ENCODE peak calls at places on chromosomes 7 and 10, in seven cellular contexts. R is GM23248, D is Karpas-422, Q is HCT116, Y is right lobe of liver, F is aorta, U is SK-N-SH. C is an unnamed sample.

GRCh38 chr10:35340975-35341374 is 4.7 kb downstream of the CCNY start:
- DNase-seq in Q (no peak), F (no peak), R (peak; percentile 33), Y (no peak), U (no peak), D (no peak), C (peak; percentile 37)

GRCh38 chr10:68082815-68083395 is 7.8 kb upstream of the HERC4 start:
- DNase-seq in D (no peak), U (peak; percentile 32), R (peak; percentile 72), F (no peak), Y (no peak), Q (no peak), C (peak; percentile 72)

GRCh38 chr10:59708816-59709471 is 706 bp downstream of the SLC16A9 start:
- DNase-seq in Y (peak; percentile 58), F (peak; percentile 42), U (peak; percentile 81), Q (no peak), R (peak; percentile 1), D (no peak), C (no peak)

GRCh38 chr10:88012627-88013026 is 149.2 kb downstream of the PTEN start:
- DNase-seq in U (no peak), Q (no peak), D (no peak), Y (no peak), F (no peak), R (peak; percentile 24), C (no peak)

GRCh38 chr7:151139071-151139521 is 28.4 kb downstream of the GBX1 start:
- DNase-seq in U (peak; percentile 53), R (no peak), Q (no peak), Y (peak; percentile 37), F (no peak), D (no peak), C (no peak)

GRCh38 chr7:44101966-44102845 is 1.9 kb upstream of the AEBP1 start:
- DNase-seq in R (peak; percentile 97), Q (no peak), F (peak; percentile 93), Y (peak; percentile 28), U (no peak), D (no peak), C (peak; percentile 92)

GRCh38 chr10:96720422-96721206 is at the start of gene PIK3AP1:
- DNase-seq in D (peak; percentile 87), Y (peak; percentile 88), U (peak; percentile 88), F (peak; percentile 76), Q (no peak), R (peak; percentile 35), C (peak; percentile 39)

GRCh38 chr7:95871078-95871848 is 98.9 kb downstream of the DYNC1I1 start:
- DNase-seq in R (peak; percentile 68), F (no peak), U (peak; percentile 67), Y (no peak), Q (peak; percentile 29), D (peak; percentile 83), C (peak; percentile 70)

GRCh38 chr7:80665526-80665925 is 27.1 kb downstream of the CD36 start:
- DNase-seq in Q (no peak), Y (no peak), D (no peak), R (no peak), U (no peak), F (no peak), C (no peak)

GRCh38 chr7:134910968-134911367 is 75.3 kb upstream of the AGBL3 start:
- DNase-seq in Y (no peak), R (no peak), D (peak; percentile 56), U (no peak), F (no peak), Q (no peak), C (no peak)

GRCh38 chr10:52424343-52424742 is 110.3 kb downstream of the DKK1 start:
- DNase-seq in U (no peak), Q (no peak), R (peak; percentile 20), Y (no peak), D (no peak), F (no peak), C (no peak)

GRCh38 chr7:15889501-15889900 is 203.0 kb upstream of the MEOX2 start:
- DNase-seq in Y (no peak), F (no peak), R (peak; percentile 15), Q (peak; percentile 15), D (no peak), U (peak; percentile 6), C (peak; percentile 4)

GRCh38 chr7:36677769-36678435 is 46.4 kb downstream of the AOAH start:
- DNase-seq in Y (no peak), U (no peak), R (no peak), D (no peak), Q (no peak), F (no peak), C (no peak)

GRCh38 chr10:89502556-89502955 is 32.8 kb downstream of the SLC16A12 start:
- DNase-seq in U (no peak), D (no peak), Y (no peak), Q (no peak), F (no peak), R (peak; percentile 21), C (peak; percentile 24)

GRCh38 chr10:94123253-94123995 is 129.7 kb downstream of the PLCE1 start:
- DNase-seq in Q (no peak), Y (no peak), R (peak; percentile 92), U (no peak), F (no peak), D (no peak), C (peak; percentile 82)

GRCh38 chr10:44788820-44789167 is 122.3 kb upstream of the TMEM72 start:
- DNase-seq in U (no peak), D (no peak), R (no peak), F (no peak), Y (no peak), Q (no peak), C (no peak)

GRCh38 chr10:97849491-97850402 is at the start of gene GOLGA7B:
- DNase-seq in D (no peak), F (no peak), U (peak; percentile 92), R (peak; percentile 69), Y (peak; percentile 56), Q (no peak), C (peak; percentile 68)

GRCh38 chr10:79328737-79329504 is 18.3 kb upstream of the PPIF start:
- DNase-seq in F (no peak), R (peak; percentile 68), Q (no peak), D (no peak), Y (no peak), U (no peak), C (no peak)

GRCh38 chr10:99788598-99789259 is 6.3 kb downstream of the ABCC2 start:
- DNase-seq in U (no peak), R (peak; percentile 89), Y (no peak), D (no peak), Q (no peak), F (peak; percentile 62), C (peak; percentile 89)

GRCh38 chr7:119037941-119038340 is 813.4 kb downstream of the ANKRD7 start:
- DNase-seq in F (no peak), Y (peak; percentile 62), R (no peak), Q (no peak), U (no peak), D (no peak), C (no peak)

GRCh38 chr10:114285961-114286441 is 46.9 kb downstream of the VWA2 start:
- DNase-seq in D (no peak), R (no peak), Y (no peak), U (no peak), Q (no peak), F (no peak), C (no peak)

GRCh38 chr10:97974108-97974507 is 56.3 kb downstream of the CRTAC1 start:
- DNase-seq in Q (no peak), U (no peak), R (no peak), F (no peak), D (no peak), Y (no peak), C (no peak)

DNA sequence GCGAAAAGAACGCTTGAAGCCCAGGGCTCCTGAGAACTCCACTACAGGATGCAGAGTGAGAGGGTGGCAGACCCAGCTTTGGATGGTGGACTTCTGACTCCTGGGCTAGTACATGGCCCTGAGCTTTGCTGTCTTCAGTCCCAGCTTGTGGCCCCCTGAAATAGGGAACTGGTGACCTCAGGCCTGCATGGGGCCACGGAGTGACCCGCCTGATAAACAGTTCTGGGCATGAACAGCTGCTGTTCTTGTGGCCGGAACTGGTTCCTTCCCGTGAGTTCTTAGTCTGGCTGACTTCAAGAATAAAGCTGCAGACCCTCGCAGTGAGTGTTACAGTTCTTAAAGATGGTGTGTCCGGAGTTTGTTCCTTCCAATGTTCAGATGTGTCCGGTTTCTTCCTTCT is 267.7 kb downstream of the ZEB1 start:
- DNase-seq in D (no peak), Y (no peak), U (no peak), Q (no peak), R (no peak), F (peak; percentile 78), C (no peak)
- H3K36me3 ChIP-seq in D (no peaks in the 10 kb centered on the region), Y (no peaks in the 10 kb centered on the region), U (no peaks in the 10 kb centered on the region), Q (no peaks in the 10 kb centered on the region), R (no peaks in the 10 kb centered on the region), F (no peaks in the 10 kb centered on the region), C (no peaks in the 10 kb centered on the region)

GRCh38 chr7:10216462-10216861 is 757.2 kb upstream of the PHF14 start:
- DNase-seq in F (no peak), Y (no peak), Q (no peak), R (no peak), U (no peak), D (no peak), C (no peak)

GRCh38 chr7:10225265-10225664 is 748.4 kb upstream of the PHF14 start:
- DNase-seq in Y (no peak), Q (no peak), D (no peak), R (no peak), U (no peak), F (no peak), C (no peak)

DNA sequence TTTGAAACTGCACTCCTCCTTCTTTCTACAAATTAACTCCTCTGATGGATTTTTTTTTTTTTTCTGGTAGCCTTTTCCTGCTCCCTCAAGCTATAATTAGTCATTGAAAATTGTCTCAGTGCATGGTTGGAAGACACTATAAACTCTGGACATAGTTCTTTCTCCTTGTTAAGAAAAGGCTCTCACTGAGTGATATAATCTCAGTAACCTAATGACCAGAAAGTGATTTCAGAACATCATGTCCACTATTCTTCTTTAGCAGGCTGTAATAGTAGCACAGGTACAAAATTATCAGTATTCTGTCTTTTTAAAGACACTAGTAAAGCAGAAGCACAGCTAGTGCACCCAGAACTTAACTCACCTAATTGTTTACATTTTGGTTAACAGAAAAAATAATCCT is 752.6 kb upstream of the PHF14 start:
- DNase-seq in Q (no peak), Y (no peak), D (no peak), U (no peak), R (no peak), F (no peak), C (no peak)
- H3K9me3 ChIP-seq in Q (no peaks in the 10 kb centered on the region), Y (no peaks in the 10 kb centered on the region), D (peaks cover 10% of the 10 kb centered on the region), U (peaks cover 10% of the 10 kb centered on the region), R (no peaks in the 10 kb centered on the region), F (no peaks in the 10 kb centered on the region), C (no peaks in the 10 kb centered on the region)

GRCh38 chr10:5691786-5692185 is 7.1 kb downstream of the TASOR2 start:
- DNase-seq in Q (no peak), R (no peak), F (no peak), Y (no peak), D (no peak), U (no peak), C (no peak)
- H3K4me1 ChIP-seq in Q (no peaks in the 10 kb centered on the region), R (peaks cover 6% of the 10 kb centered on the region), F (no peaks in the 10 kb centered on the region), Y (no peaks in the 10 kb centered on the region), D (peaks cover 61% of the 10 kb centered on the region), U (peaks cover 14% of the 10 kb centered on the region), C (peaks cover 18% of the 10 kb centered on the region)

DNA sequence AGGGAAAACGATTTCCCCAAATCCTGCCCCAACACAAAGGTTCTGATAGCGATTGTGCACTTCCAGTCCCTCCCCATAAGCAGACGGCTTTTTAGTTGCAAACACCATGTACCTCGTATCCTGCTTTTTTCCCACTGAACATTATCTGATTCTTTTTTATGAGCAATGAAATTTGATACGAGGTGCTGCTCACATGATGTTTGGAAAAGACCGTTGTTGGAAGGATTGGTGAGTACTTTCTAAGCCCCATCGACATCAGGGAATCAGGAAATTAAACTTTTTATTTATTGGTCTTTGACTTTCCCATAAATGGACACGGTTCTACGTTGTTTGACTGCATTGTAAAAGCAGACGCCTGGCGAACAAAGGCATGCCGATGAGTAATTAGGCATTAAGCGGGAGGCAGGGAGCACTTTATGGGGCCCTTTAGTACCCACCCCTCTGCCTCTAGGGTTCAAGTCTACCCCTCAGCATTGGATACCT is 49.4 kb downstream of the TEX36 start:
- DNase-seq in D (no peak), Y (no peak), U (no peak), Q (peak; percentile 8), R (no peak), F (no peak), C (no peak)
- H3K36me3 ChIP-seq in D (no peaks in the 10 kb centered on the region), Y (no peaks in the 10 kb centered on the region), U (no peaks in the 10 kb centered on the region), Q (no peaks in the 10 kb centered on the region), R (no peaks in the 10 kb centered on the region), F (no peaks in the 10 kb centered on the region), C (no peaks in the 10 kb centered on the region)